ENCODE peak calls at places on chromosome 19, in four cellular contexts. R, A, X and U are unnamed samples.

GRCh38 chr19:408441-409005 is 424 bp downstream of the C2CD4C start:
- DNase-seq in R (no peak), A (peak; percentile 54), X (no peak), U (no peak)

GRCh38 chr19:15529774-15530372 is 21.5 kb downstream of the CYP4F22 start:
- DNase-seq in R (no peak), A (no peak), X (no peak), U (no peak)

GRCh38 chr19:49818691-49819331 is 722 bp downstream of the MED25 start:
- DNase-seq in R (no peak), A (no peak), X (no peak), U (no peak)

GRCh38 chr19:50551713-50552187 is 16.5 kb downstream of the LRRC4B start:
- DNase-seq in R (no peak), A (peak; percentile 76), X (peak; percentile 25), U (no peak)

GRCh38 chr19:34926685-34927375 is at the start of gene ZNF30:
- DNase-seq in R (peak; percentile 90), A (peak; percentile 94), X (peak; percentile 94), U (peak; percentile 75)

GRCh38 chr19:35939307-35940077 is 3.3 kb downstream of the LRFN3 start:
- DNase-seq in R (no peak), A (no peak), X (no peak), U (no peak)

GRCh38 chr19:33193864-33194362 is at the start of gene LRP3:
- DNase-seq in R (no peak), A (no peak), X (peak; percentile 18), U (no peak)

GRCh38 chr19:21432590-21432989 is 35.7 kb downstream of the ZNF493 start:
- DNase-seq in R (no peak), A (no peak), X (no peak), U (no peak)

GRCh38 chr19:35566738-35567137 is 3.3 kb upstream of the ATP4A start:
- DNase-seq in R (no peak), A (no peak), X (no peak), U (no peak)

GRCh38 chr19:1780272-1780957 is 27.1 kb downstream of the ONECUT3 start:
- DNase-seq in R (no peak), A (no peak), X (no peak), U (no peak)

GRCh38 chr19:5392476-5392875 is 51.9 kb upstream of the PTPRS start:
- DNase-seq in R (no peak), A (no peak), X (no peak), U (no peak)

GRCh38 chr19:17229890-17230289 is 3.9 kb downstream of the OCEL1 start:
- DNase-seq in R (no peak), A (no peak), X (no peak), U (no peak)

GRCh38 chr19:17227798-17228367 is 1.9 kb downstream of the OCEL1 start:
- DNase-seq in R (no peak), A (no peak), X (no peak), U (no peak)

GRCh38 chr19:17220207-17220758 is 5.1 kb downstream of the USE1 start:
- DNase-seq in R (peak; percentile 71), A (no peak), X (peak; percentile 83), U (peak; percentile 43)

GRCh38 chr19:17226002-17226933 is at the start of gene OCEL1:
- DNase-seq in R (peak; percentile 98), A (peak; percentile 99), X (peak; percentile 98), U (peak; percentile 92)

DNA sequence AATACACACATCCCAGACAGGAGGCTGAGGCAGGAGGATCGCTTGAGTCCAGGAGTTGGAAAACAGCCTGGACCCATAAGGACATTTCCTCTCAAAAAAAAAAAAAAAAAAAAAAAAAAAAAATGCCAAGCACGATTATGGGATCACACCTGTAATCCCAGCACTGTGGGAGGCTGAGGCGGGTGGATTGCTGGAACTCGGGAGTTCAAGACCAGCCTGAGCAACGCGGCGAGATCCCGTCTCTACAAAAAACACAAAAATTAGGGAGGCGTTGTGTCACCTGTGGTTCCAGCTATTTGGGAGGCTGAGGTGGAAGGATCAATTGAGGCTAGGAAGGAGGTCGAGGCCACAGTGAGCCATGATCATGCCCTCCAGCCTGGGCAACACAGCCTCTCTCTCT is 975 bp upstream of the OCEL1 start:
- DNase-seq in R (no peak), A (no peak), X (no peak), U (no peak)
- H3K4me3 ChIP-seq in R (no peak overlapping the region), A (peak overlapping the region; percentile 75), X (no peak overlapping the region), U (no peak overlapping the region)

GRCh38 chr19:7870571-7871279 is 3.5 kb downstream of the PRR36 start:
- DNase-seq in R (no peak), A (no peak), X (peak; percentile 36), U (no peak)

GRCh38 chr19:7869910-7870511 is 4.2 kb downstream of the PRR36 start:
- DNase-seq in R (no peak), A (no peak), X (peak; percentile 23), U (no peak)

GRCh38 chr19:7868326-7868670 is 5.9 kb downstream of the PRR36 start:
- DNase-seq in R (no peak), A (no peak), X (no peak), U (no peak)

GRCh38 chr19:7868671-7869452 is 5.3 kb downstream of the PRR36 start:
- DNase-seq in R (no peak), A (no peak), X (peak; percentile 62), U (no peak)

DNA sequence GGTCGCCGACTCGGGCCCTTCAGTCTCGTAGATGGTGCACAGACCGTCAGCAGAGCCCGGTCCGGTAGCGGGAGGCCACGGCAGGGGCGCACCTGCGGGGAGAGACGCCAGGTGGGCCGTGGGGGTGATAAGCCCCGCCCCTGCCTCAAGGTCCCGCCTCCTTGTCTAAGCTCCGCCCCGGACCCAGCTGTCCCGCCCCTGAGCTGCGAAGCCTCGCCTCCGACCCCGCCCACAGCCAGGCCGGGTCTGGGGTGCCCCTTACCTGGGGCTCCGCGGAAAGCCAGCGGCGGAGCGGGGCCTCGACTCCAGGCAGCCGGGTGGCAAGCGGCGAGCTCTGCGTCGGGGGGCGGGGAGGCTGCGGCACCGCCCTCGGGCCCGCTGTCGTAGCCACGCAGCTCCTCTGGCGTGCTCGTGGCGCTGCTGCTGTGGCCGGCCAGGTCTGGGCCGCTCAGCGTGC is 4.7 kb downstream of the PRR36 start:
- DNase-seq in R (no peak), A (no peak), X (peak; percentile 40), U (no peak)
- TF ChIP-seq CTCF in R (no peak), A (no peak), X (no peak), U (no peak)

GRCh38 chr19:3480383-3481091 is at the start of gene SMIM24:
- DNase-seq in R (no peak), A (no peak), X (no peak), U (no peak)

GRCh38 chr19:3479819-3480215 is 508 bp downstream of the SMIM24 start:
- DNase-seq in R (no peak), A (no peak), X (no peak), U (no peak)

GRCh38 chr19:3477506-3477905 is 2.8 kb downstream of the SMIM24 start:
- DNase-seq in R (no peak), A (no peak), X (no peak), U (no peak)

GRCh38 chr19:3478409-3479176 is 1.7 kb downstream of the SMIM24 start:
- DNase-seq in R (no peak), A (no peak), X (no peak), U (no peak)

DNA sequence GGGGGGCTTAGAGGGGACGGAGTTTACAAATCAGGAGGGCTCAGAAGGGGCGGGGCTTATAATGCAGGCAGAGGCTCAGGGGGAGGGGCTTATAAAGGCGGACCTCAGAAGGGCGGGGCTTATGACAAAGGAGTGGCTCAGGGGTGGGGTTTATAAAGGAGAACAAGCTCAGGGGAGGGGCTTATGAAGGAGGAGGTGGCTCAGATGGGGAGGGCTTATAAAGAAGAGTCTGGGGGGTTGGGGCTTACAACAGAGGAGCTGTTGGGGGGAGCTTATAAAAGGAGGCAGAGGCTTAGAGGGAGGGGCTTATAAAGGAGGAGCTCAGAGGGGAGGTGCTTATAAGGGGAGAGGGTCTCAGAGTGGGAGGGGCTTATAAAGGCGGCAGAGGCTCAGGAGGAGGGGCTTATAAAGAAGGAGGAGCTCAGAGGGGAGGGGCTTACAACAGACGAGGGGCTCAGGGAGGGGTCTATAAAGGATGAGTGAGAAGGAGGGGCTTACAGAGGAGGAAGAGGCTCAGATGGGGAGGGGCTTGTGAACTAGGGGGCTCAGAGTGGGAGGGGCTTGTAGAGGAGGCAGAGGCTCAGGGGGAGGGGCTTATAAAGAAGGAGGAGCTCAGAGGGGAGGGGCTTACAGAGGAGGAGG is 1.0 kb downstream of the SMIM24 start:
- DNase-seq in R (no peak), A (no peak), X (no peak), U (no peak)
- H3K4me3 ChIP-seq in R (no peak overlapping the region), A (no peak overlapping the region), X (no peak overlapping the region), U (no peak overlapping the region)

GRCh38 chr19:19748249-19748938 is 15.5 kb upstream of the ZNF14 start:
- DNase-seq in R (no peak), A (peak; percentile 34), X (no peak), U (no peak)
- TF ChIP-seq CTCF in R (no peak), A (no peak), X (no peak), U (no peak)

GRCh38 chr19:8261881-8262280 is 46.3 kb downstream of the CD320 start:
- DNase-seq in R (no peak), A (peak; percentile 36), X (no peak), U (no peak)

GRCh38 chr19:8269724-8270123 is 38.4 kb downstream of the CD320 start:
- DNase-seq in R (no peak), A (no peak), X (no peak), U (no peak)

GRCh38 chr19:8261347-8261746 is 46.8 kb downstream of the CD320 start:
- DNase-seq in R (no peak), A (peak; percentile 19), X (no peak), U (no peak)

GRCh38 chr19:8262431-8262830 is 45.7 kb downstream of the CD320 start:
- DNase-seq in R (no peak), A (peak; percentile 15), X (no peak), U (no peak)

GRCh38 chr19:8265872-8266271 is 42.3 kb downstream of the CD320 start:
- DNase-seq in R (no peak), A (no peak), X (no peak), U (no peak)
- H3K4me3 ChIP-seq in R (no peak overlapping the region), A (no peak overlapping the region), X (no peak overlapping the region), U (no peak overlapping the region)

DNA sequence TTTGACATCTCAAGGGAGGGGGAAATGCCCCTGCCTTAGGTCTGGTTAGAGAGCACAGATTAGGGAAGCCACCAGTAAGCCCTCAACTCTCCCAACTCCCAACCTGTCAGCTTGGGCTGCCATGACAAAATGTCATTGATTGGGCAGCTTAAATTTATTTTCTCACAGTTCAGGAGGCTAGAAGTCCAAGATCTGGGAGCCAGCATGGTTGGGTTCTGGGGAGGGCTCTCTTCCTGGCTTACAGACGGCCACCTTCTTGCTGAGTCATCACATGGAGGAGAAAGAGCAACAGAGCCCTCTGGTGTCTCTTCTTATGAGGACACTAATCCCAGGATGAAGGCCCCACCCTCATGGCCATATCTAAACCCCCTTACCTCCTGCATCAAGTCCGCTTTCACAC is 24.2 kb downstream of the C19orf12 start:
- DNase-seq in R (peak; percentile 41), A (no peak), X (peak; percentile 60), U (no peak)
- TF ChIP-seq CTCF in R (peak; percentile 65), A (peak; percentile 38), X (peak; percentile 37), U (peak; percentile 19)

GRCh38 chr19:18055967-18056366 is 30.8 kb downstream of the IL12RB1 start:
- DNase-seq in R (no peak), A (no peak), X (no peak), U (no peak)
- H3K4me3 ChIP-seq in R (no peak overlapping the region), A (no peak overlapping the region), X (no peak overlapping the region), U (no peak overlapping the region)